ENCODE peak calls at places on chromosomes 5 and 9, in ten cellular contexts. One of them, this sample, is unnamed.
A peak's percentile ranks its signal among the peaks of the same experiment; 100 is the strongest.

GRCh38 chr9:33751536-33752129 is 43.7 kb upstream of the PRSS3 start:
- DNase-seq in stimulated activated CD4-positive, alpha-beta T cell treated with anti-CD3 and anti-CD28 coated beads, Interleukin-1b, Interleukin-23, amount 100 ng/mL, for 24 hours: no peak
- DNase-seq in NCI-H1092 treated with DMSO at 0.1 percent for 48 hours: no peak
- DNase-seq in HFFc6: no peak
- DNase-seq in NCI-H748 treated with DMSO at 0.1 percent for 48 hours: no peak
- DNase-seq in skeletal muscle cell: no peak
- DNase-seq in DMS 273 treated with DMSO at 0.1 percent for 48 hours: no peak
- DNase-seq in activated T-cell treated with anti-CD3 and anti-CD28 coated beads, Interleukin-2, amount 50 U/mL, for 1 hour: no peak
- DNase-seq in amygdala: no peak
- DNase-seq in activated naive CD4-positive, alpha-beta T cell treated with anti-CD3 and anti-CD28 coated beads, Interleukin-2, amount 50 U/mL, for 16 hours: no peak
- DNase-seq in this sample: no peak

GRCh38 chr9:112361602-112362001 is 18.3 kb upstream of the HSDL2 start:
- DNase-seq in stimulated activated CD4-positive, alpha-beta T cell treated with anti-CD3 and anti-CD28 coated beads, Interleukin-1b, Interleukin-23, amount 100 ng/mL, for 24 hours: no peak
- DNase-seq in NCI-H1092 treated with DMSO at 0.1 percent for 48 hours: peak; percentile 28
- DNase-seq in HFFc6: peak; percentile 48
- DNase-seq in NCI-H748 treated with DMSO at 0.1 percent for 48 hours: peak; percentile 24
- DNase-seq in skeletal muscle cell: no peak
- DNase-seq in DMS 273 treated with DMSO at 0.1 percent for 48 hours: no peak
- DNase-seq in activated T-cell treated with anti-CD3 and anti-CD28 coated beads, Interleukin-2, amount 50 U/mL, for 1 hour: no peak
- DNase-seq in amygdala: no peak
- DNase-seq in activated naive CD4-positive, alpha-beta T cell treated with anti-CD3 and anti-CD28 coated beads, Interleukin-2, amount 50 U/mL, for 16 hours: no peak
- DNase-seq in this sample: no peak

GRCh38 chr9:106958955-106959657 is 96.1 kb downstream of the ZNF462 start:
- DNase-seq in stimulated activated CD4-positive, alpha-beta T cell treated with anti-CD3 and anti-CD28 coated beads, Interleukin-1b, Interleukin-23, amount 100 ng/mL, for 24 hours: no peak
- DNase-seq in NCI-H1092 treated with DMSO at 0.1 percent for 48 hours: no peak
- DNase-seq in HFFc6: peak; percentile 33
- DNase-seq in NCI-H748 treated with DMSO at 0.1 percent for 48 hours: no peak
- DNase-seq in skeletal muscle cell: no peak
- DNase-seq in DMS 273 treated with DMSO at 0.1 percent for 48 hours: no peak
- DNase-seq in activated T-cell treated with anti-CD3 and anti-CD28 coated beads, Interleukin-2, amount 50 U/mL, for 1 hour: no peak
- DNase-seq in amygdala: no peak
- DNase-seq in activated naive CD4-positive, alpha-beta T cell treated with anti-CD3 and anti-CD28 coated beads, Interleukin-2, amount 50 U/mL, for 16 hours: no peak
- DNase-seq in this sample: no peak

GRCh38 chr5:14257995-14258403 is 114.9 kb downstream of the TRIO start:
- DNase-seq in stimulated activated CD4-positive, alpha-beta T cell treated with anti-CD3 and anti-CD28 coated beads, Interleukin-1b, Interleukin-23, amount 100 ng/mL, for 24 hours: no peak
- DNase-seq in NCI-H1092 treated with DMSO at 0.1 percent for 48 hours: no peak
- DNase-seq in HFFc6: no peak
- DNase-seq in NCI-H748 treated with DMSO at 0.1 percent for 48 hours: no peak
- DNase-seq in skeletal muscle cell: no peak
- DNase-seq in DMS 273 treated with DMSO at 0.1 percent for 48 hours: no peak
- DNase-seq in activated T-cell treated with anti-CD3 and anti-CD28 coated beads, Interleukin-2, amount 50 U/mL, for 1 hour: no peak
- DNase-seq in amygdala: no peak
- DNase-seq in activated naive CD4-positive, alpha-beta T cell treated with anti-CD3 and anti-CD28 coated beads, Interleukin-2, amount 50 U/mL, for 16 hours: no peak
- DNase-seq in this sample: no peak

GRCh38 chr5:159242656-159243055 is 20.4 kb upstream of the UBLCP1 start:
- DNase-seq in stimulated activated CD4-positive, alpha-beta T cell treated with anti-CD3 and anti-CD28 coated beads, Interleukin-1b, Interleukin-23, amount 100 ng/mL, for 24 hours: no peak
- DNase-seq in NCI-H1092 treated with DMSO at 0.1 percent for 48 hours: no peak
- DNase-seq in HFFc6: no peak
- DNase-seq in NCI-H748 treated with DMSO at 0.1 percent for 48 hours: no peak
- DNase-seq in skeletal muscle cell: no peak
- DNase-seq in DMS 273 treated with DMSO at 0.1 percent for 48 hours: no peak
- DNase-seq in activated T-cell treated with anti-CD3 and anti-CD28 coated beads, Interleukin-2, amount 50 U/mL, for 1 hour: no peak
- DNase-seq in amygdala: no peak
- DNase-seq in activated naive CD4-positive, alpha-beta T cell treated with anti-CD3 and anti-CD28 coated beads, Interleukin-2, amount 50 U/mL, for 16 hours: no peak
- DNase-seq in this sample: no peak

GRCh38 chr5:134507495-134507894 is 18.0 kb upstream of the JADE2 start:
- DNase-seq in stimulated activated CD4-positive, alpha-beta T cell treated with anti-CD3 and anti-CD28 coated beads, Interleukin-1b, Interleukin-23, amount 100 ng/mL, for 24 hours: no peak
- DNase-seq in NCI-H1092 treated with DMSO at 0.1 percent for 48 hours: no peak
- DNase-seq in HFFc6: no peak
- DNase-seq in NCI-H748 treated with DMSO at 0.1 percent for 48 hours: no peak
- DNase-seq in skeletal muscle cell: no peak
- DNase-seq in DMS 273 treated with DMSO at 0.1 percent for 48 hours: no peak
- DNase-seq in activated T-cell treated with anti-CD3 and anti-CD28 coated beads, Interleukin-2, amount 50 U/mL, for 1 hour: no peak
- DNase-seq in amygdala: no peak
- DNase-seq in activated naive CD4-positive, alpha-beta T cell treated with anti-CD3 and anti-CD28 coated beads, Interleukin-2, amount 50 U/mL, for 16 hours: no peak
- DNase-seq in this sample: no peak

GRCh38 chr9:114080195-114080772 is 2.2 kb upstream of the AMBP start:
- DNase-seq in stimulated activated CD4-positive, alpha-beta T cell treated with anti-CD3 and anti-CD28 coated beads, Interleukin-1b, Interleukin-23, amount 100 ng/mL, for 24 hours: no peak
- DNase-seq in NCI-H1092 treated with DMSO at 0.1 percent for 48 hours: no peak
- DNase-seq in HFFc6: no peak
- DNase-seq in NCI-H748 treated with DMSO at 0.1 percent for 48 hours: no peak
- DNase-seq in skeletal muscle cell: no peak
- DNase-seq in DMS 273 treated with DMSO at 0.1 percent for 48 hours: no peak
- DNase-seq in activated T-cell treated with anti-CD3 and anti-CD28 coated beads, Interleukin-2, amount 50 U/mL, for 1 hour: no peak
- DNase-seq in amygdala: no peak
- DNase-seq in activated naive CD4-positive, alpha-beta T cell treated with anti-CD3 and anti-CD28 coated beads, Interleukin-2, amount 50 U/mL, for 16 hours: no peak
- DNase-seq in this sample: no peak

GRCh38 chr5:59423021-59423420 is 470.5 kb downstream of the PDE4D start:
- DNase-seq in stimulated activated CD4-positive, alpha-beta T cell treated with anti-CD3 and anti-CD28 coated beads, Interleukin-1b, Interleukin-23, amount 100 ng/mL, for 24 hours: no peak
- DNase-seq in NCI-H1092 treated with DMSO at 0.1 percent for 48 hours: no peak
- DNase-seq in HFFc6: no peak
- DNase-seq in NCI-H748 treated with DMSO at 0.1 percent for 48 hours: no peak
- DNase-seq in skeletal muscle cell: peak; percentile 55
- DNase-seq in DMS 273 treated with DMSO at 0.1 percent for 48 hours: no peak
- DNase-seq in activated T-cell treated with anti-CD3 and anti-CD28 coated beads, Interleukin-2, amount 50 U/mL, for 1 hour: no peak
- DNase-seq in amygdala: no peak
- DNase-seq in activated naive CD4-positive, alpha-beta T cell treated with anti-CD3 and anti-CD28 coated beads, Interleukin-2, amount 50 U/mL, for 16 hours: no peak
- DNase-seq in this sample: no peak

GRCh38 chr5:181246276-181247050 is 2.8 kb upstream of the RACK1 start:
- DNase-seq in stimulated activated CD4-positive, alpha-beta T cell treated with anti-CD3 and anti-CD28 coated beads, Interleukin-1b, Interleukin-23, amount 100 ng/mL, for 24 hours: peak; percentile 72
- DNase-seq in NCI-H1092 treated with DMSO at 0.1 percent for 48 hours: no peak
- DNase-seq in HFFc6: peak; percentile 77
- DNase-seq in NCI-H748 treated with DMSO at 0.1 percent for 48 hours: no peak
- DNase-seq in skeletal muscle cell: peak; percentile 63
- DNase-seq in DMS 273 treated with DMSO at 0.1 percent for 48 hours: no peak
- DNase-seq in activated T-cell treated with anti-CD3 and anti-CD28 coated beads, Interleukin-2, amount 50 U/mL, for 1 hour: peak; percentile 74
- DNase-seq in amygdala: no peak
- DNase-seq in activated naive CD4-positive, alpha-beta T cell treated with anti-CD3 and anti-CD28 coated beads, Interleukin-2, amount 50 U/mL, for 16 hours: peak; percentile 67
- DNase-seq in this sample: peak; percentile 69

GRCh38 chr5:57094753-57095683 is 78.8 kb upstream of the GPBP1 start:
- DNase-seq in stimulated activated CD4-positive, alpha-beta T cell treated with anti-CD3 and anti-CD28 coated beads, Interleukin-1b, Interleukin-23, amount 100 ng/mL, for 24 hours: no peak
- DNase-seq in NCI-H1092 treated with DMSO at 0.1 percent for 48 hours: no peak
- DNase-seq in HFFc6: peak; percentile 8
- DNase-seq in NCI-H748 treated with DMSO at 0.1 percent for 48 hours: no peak
- DNase-seq in skeletal muscle cell: no peak
- DNase-seq in DMS 273 treated with DMSO at 0.1 percent for 48 hours: no peak
- DNase-seq in activated T-cell treated with anti-CD3 and anti-CD28 coated beads, Interleukin-2, amount 50 U/mL, for 1 hour: no peak
- DNase-seq in amygdala: no peak
- DNase-seq in activated naive CD4-positive, alpha-beta T cell treated with anti-CD3 and anti-CD28 coated beads, Interleukin-2, amount 50 U/mL, for 16 hours: no peak
- DNase-seq in this sample: no peak

GRCh38 chr5:164175083-164175482 is 669.7 kb downstream of the MAT2B start:
- DNase-seq in stimulated activated CD4-positive, alpha-beta T cell treated with anti-CD3 and anti-CD28 coated beads, Interleukin-1b, Interleukin-23, amount 100 ng/mL, for 24 hours: no peak
- DNase-seq in NCI-H1092 treated with DMSO at 0.1 percent for 48 hours: no peak
- DNase-seq in HFFc6: no peak
- DNase-seq in NCI-H748 treated with DMSO at 0.1 percent for 48 hours: no peak
- DNase-seq in skeletal muscle cell: no peak
- DNase-seq in DMS 273 treated with DMSO at 0.1 percent for 48 hours: no peak
- DNase-seq in activated T-cell treated with anti-CD3 and anti-CD28 coated beads, Interleukin-2, amount 50 U/mL, for 1 hour: no peak
- DNase-seq in amygdala: no peak
- DNase-seq in activated naive CD4-positive, alpha-beta T cell treated with anti-CD3 and anti-CD28 coated beads, Interleukin-2, amount 50 U/mL, for 16 hours: no peak
- DNase-seq in this sample: peak; percentile 35

GRCh38 chr9:27851858-27852257 is 278.6 kb upstream of the C9orf72 start:
- DNase-seq in stimulated activated CD4-positive, alpha-beta T cell treated with anti-CD3 and anti-CD28 coated beads, Interleukin-1b, Interleukin-23, amount 100 ng/mL, for 24 hours: no peak
- DNase-seq in NCI-H1092 treated with DMSO at 0.1 percent for 48 hours: no peak
- DNase-seq in HFFc6: no peak
- DNase-seq in NCI-H748 treated with DMSO at 0.1 percent for 48 hours: no peak
- DNase-seq in skeletal muscle cell: no peak
- DNase-seq in DMS 273 treated with DMSO at 0.1 percent for 48 hours: no peak
- DNase-seq in activated T-cell treated with anti-CD3 and anti-CD28 coated beads, Interleukin-2, amount 50 U/mL, for 1 hour: no peak
- DNase-seq in amygdala: no peak
- DNase-seq in activated naive CD4-positive, alpha-beta T cell treated with anti-CD3 and anti-CD28 coated beads, Interleukin-2, amount 50 U/mL, for 16 hours: no peak
- DNase-seq in this sample: no peak

GRCh38 chr9:129284607-129285291 is 106.7 kb upstream of the IER5L start:
- DNase-seq in stimulated activated CD4-positive, alpha-beta T cell treated with anti-CD3 and anti-CD28 coated beads, Interleukin-1b, Interleukin-23, amount 100 ng/mL, for 24 hours: no peak
- DNase-seq in NCI-H1092 treated with DMSO at 0.1 percent for 48 hours: no peak
- DNase-seq in HFFc6: no peak
- DNase-seq in NCI-H748 treated with DMSO at 0.1 percent for 48 hours: no peak
- DNase-seq in skeletal muscle cell: no peak
- DNase-seq in DMS 273 treated with DMSO at 0.1 percent for 48 hours: no peak
- DNase-seq in activated T-cell treated with anti-CD3 and anti-CD28 coated beads, Interleukin-2, amount 50 U/mL, for 1 hour: peak; percentile 5
- DNase-seq in amygdala: no peak
- DNase-seq in activated naive CD4-positive, alpha-beta T cell treated with anti-CD3 and anti-CD28 coated beads, Interleukin-2, amount 50 U/mL, for 16 hours: no peak
- DNase-seq in this sample: no peak

GRCh38 chr5:134140530-134141201 is 26.2 kb downstream of the TCF7 start:
- DNase-seq in stimulated activated CD4-positive, alpha-beta T cell treated with anti-CD3 and anti-CD28 coated beads, Interleukin-1b, Interleukin-23, amount 100 ng/mL, for 24 hours: no peak
- DNase-seq in NCI-H1092 treated with DMSO at 0.1 percent for 48 hours: no peak
- DNase-seq in HFFc6: peak; percentile 70
- DNase-seq in NCI-H748 treated with DMSO at 0.1 percent for 48 hours: peak; percentile 7
- DNase-seq in skeletal muscle cell: peak; percentile 27
- DNase-seq in DMS 273 treated with DMSO at 0.1 percent for 48 hours: peak; percentile 70
- DNase-seq in activated T-cell treated with anti-CD3 and anti-CD28 coated beads, Interleukin-2, amount 50 U/mL, for 1 hour: peak; percentile 71
- DNase-seq in amygdala: no peak
- DNase-seq in activated naive CD4-positive, alpha-beta T cell treated with anti-CD3 and anti-CD28 coated beads, Interleukin-2, amount 50 U/mL, for 16 hours: peak; percentile 64
- DNase-seq in this sample: peak; percentile 47

GRCh38 chr5:96781031-96781733 is 26.6 kb downstream of the ERAP1 start:
- DNase-seq in stimulated activated CD4-positive, alpha-beta T cell treated with anti-CD3 and anti-CD28 coated beads, Interleukin-1b, Interleukin-23, amount 100 ng/mL, for 24 hours: no peak
- DNase-seq in NCI-H1092 treated with DMSO at 0.1 percent for 48 hours: no peak
- DNase-seq in HFFc6: peak; percentile 59
- DNase-seq in NCI-H748 treated with DMSO at 0.1 percent for 48 hours: no peak
- DNase-seq in skeletal muscle cell: peak; percentile 23
- DNase-seq in DMS 273 treated with DMSO at 0.1 percent for 48 hours: no peak
- DNase-seq in activated T-cell treated with anti-CD3 and anti-CD28 coated beads, Interleukin-2, amount 50 U/mL, for 1 hour: no peak
- DNase-seq in amygdala: no peak
- DNase-seq in activated naive CD4-positive, alpha-beta T cell treated with anti-CD3 and anti-CD28 coated beads, Interleukin-2, amount 50 U/mL, for 16 hours: no peak
- DNase-seq in this sample: peak; percentile 34

GRCh38 chr9:109063765-109064164 is 50.5 kb upstream of the CTNNAL1 start:
- DNase-seq in stimulated activated CD4-positive, alpha-beta T cell treated with anti-CD3 and anti-CD28 coated beads, Interleukin-1b, Interleukin-23, amount 100 ng/mL, for 24 hours: no peak
- DNase-seq in NCI-H1092 treated with DMSO at 0.1 percent for 48 hours: no peak
- DNase-seq in HFFc6: peak; percentile 18
- DNase-seq in NCI-H748 treated with DMSO at 0.1 percent for 48 hours: no peak
- DNase-seq in skeletal muscle cell: no peak
- DNase-seq in DMS 273 treated with DMSO at 0.1 percent for 48 hours: no peak
- DNase-seq in activated T-cell treated with anti-CD3 and anti-CD28 coated beads, Interleukin-2, amount 50 U/mL, for 1 hour: no peak
- DNase-seq in amygdala: no peak
- DNase-seq in activated naive CD4-positive, alpha-beta T cell treated with anti-CD3 and anti-CD28 coated beads, Interleukin-2, amount 50 U/mL, for 16 hours: no peak
- DNase-seq in this sample: no peak

GRCh38 chr9:136012651-136013050 is 51.5 kb upstream of the UBAC1 start:
- DNase-seq in stimulated activated CD4-positive, alpha-beta T cell treated with anti-CD3 and anti-CD28 coated beads, Interleukin-1b, Interleukin-23, amount 100 ng/mL, for 24 hours: no peak
- DNase-seq in NCI-H1092 treated with DMSO at 0.1 percent for 48 hours: no peak
- DNase-seq in HFFc6: no peak
- DNase-seq in NCI-H748 treated with DMSO at 0.1 percent for 48 hours: no peak
- DNase-seq in skeletal muscle cell: no peak
- DNase-seq in DMS 273 treated with DMSO at 0.1 percent for 48 hours: peak; percentile 29
- DNase-seq in activated T-cell treated with anti-CD3 and anti-CD28 coated beads, Interleukin-2, amount 50 U/mL, for 1 hour: no peak
- DNase-seq in amygdala: no peak
- DNase-seq in activated naive CD4-positive, alpha-beta T cell treated with anti-CD3 and anti-CD28 coated beads, Interleukin-2, amount 50 U/mL, for 16 hours: no peak
- DNase-seq in this sample: no peak

GRCh38 chr5:28310696-28311095 is 1272.3 kb upstream of the CDH9 start:
- DNase-seq in stimulated activated CD4-positive, alpha-beta T cell treated with anti-CD3 and anti-CD28 coated beads, Interleukin-1b, Interleukin-23, amount 100 ng/mL, for 24 hours: no peak
- DNase-seq in NCI-H1092 treated with DMSO at 0.1 percent for 48 hours: no peak
- DNase-seq in HFFc6: no peak
- DNase-seq in NCI-H748 treated with DMSO at 0.1 percent for 48 hours: no peak
- DNase-seq in skeletal muscle cell: no peak
- DNase-seq in DMS 273 treated with DMSO at 0.1 percent for 48 hours: no peak
- DNase-seq in activated T-cell treated with anti-CD3 and anti-CD28 coated beads, Interleukin-2, amount 50 U/mL, for 1 hour: no peak
- DNase-seq in amygdala: no peak
- DNase-seq in activated naive CD4-positive, alpha-beta T cell treated with anti-CD3 and anti-CD28 coated beads, Interleukin-2, amount 50 U/mL, for 16 hours: no peak
- DNase-seq in this sample: no peak